ENCODE peak calls at places on chromosome 10, in five cellular contexts. E, J, S, A and T are unnamed samples.

GRCh38 chr10:79947787-79948424 is 999 bp downstream of the SFTPD start:
- DNase-seq in A (no peak), J (no peak), E (no peak), S (no peak), T (no peak)

GRCh38 chr10:96268341-96268909 is 2.9 kb downstream of the BLNK start:
- DNase-seq in A (no peak), J (no peak), E (no peak), S (no peak), T (no peak)

GRCh38 chr10:43392757-43393156 is 16.2 kb downstream of the HNRNPF start:
- DNase-seq in E (no peak), S (no peak), A (no peak), J (no peak), T (no peak)

GRCh38 chr10:89163265-89163995 is 43.7 kb downstream of the CH25H start:
- DNase-seq in E (no peak), J (no peak), S (peak), A (no peak), T (peak)

GRCh38 chr10:124722812-124723783 is 21.1 kb downstream of the FAM53B start:
- DNase-seq in E (no peak), A (no peak), S (peak), J (no peak), T (peak)

GRCh38 chr10:77004917-77005564 is 632.6 kb downstream of the KCNMA1 start:
- DNase-seq in S (peak), E (peak), A (peak), J (peak), T (peak)

GRCh38 chr10:12509016-12509793 is 159.9 kb downstream of the CAMK1D start:
- DNase-seq in J (no peak), S (no peak), E (no peak), A (no peak), T (no peak)

GRCh38 chr10:112490543-112490942 is 43.5 kb downstream of the VTI1A start:
- DNase-seq in E (no peak), A (peak), S (no peak), J (peak), T (no peak)

GRCh38 chr10:125085281-125085680 is 75.1 kb downstream of the CTBP2 start:
- DNase-seq in S (no peak), A (no peak), E (no peak), J (peak), T (no peak)

GRCh38 chr10:61752111-61753011 is 89.6 kb downstream of the CABCOCO1 start:
- DNase-seq in J (no peak), S (no peak), E (no peak), A (peak), T (peak)

GRCh38 chr10:18658301-18658991 is 785 bp upstream of the ARL5B start:
- DNase-seq in J (no peak), S (peak), E (no peak), A (no peak), T (no peak)

GRCh38 chr10:80171248-80171660 is 34.1 kb downstream of the ANXA11 start:
- DNase-seq in A (peak), S (no peak), J (no peak), E (no peak), T (no peak)

GRCh38 chr10:50400694-50401093 is 149.4 kb upstream of the ASAH2 start:
- DNase-seq in E (no peak), J (no peak), A (no peak), S (no peak), T (no peak)

GRCh38 chr10:126250527-126251310 is 137.6 kb downstream of the ADAM12 start:
- DNase-seq in E (no peak), J (no peak), A (no peak), S (no peak), T (no peak)

GRCh38 chr10:4512557-4513286 is 313.3 kb upstream of the AKR1E2 start:
- DNase-seq in A (peak), E (no peak), J (no peak), S (peak), T (peak)

GRCh38 chr10:84352251-84352842 is 24.0 kb downstream of the CCSER2 start:
- DNase-seq in S (peak), A (peak), J (peak), E (peak), T (peak)

GRCh38 chr10:13056461-13057077 is 43.4 kb upstream of the OPTN start:
- DNase-seq in A (peak), E (peak), S (no peak), J (peak), T (no peak)

GRCh38 chr10:132044803-132045202 is 20.9 kb upstream of the JAKMIP3 start:
- DNase-seq in J (no peak), E (no peak), S (no peak), A (no peak), T (no peak)

GRCh38 chr10:114537791-114538543 is 120.1 kb downstream of the ABLIM1 start:
- DNase-seq in A (no peak), S (no peak), E (no peak), J (no peak), T (no peak)